ENCODE peak calls at places on chromosomes 16 and 17, in five cellular contexts. A is activated CD4-positive, alpha-beta T cell treated with anti-CD3 and anti-CD28 coated beads for 1 hour; C is NCI-H1092 treated with DMSO at 0.1 percent for 48 hours; B is stimulated activated naive B cell treated with anti-CD40 and anti-IgM and Interleukin-4, amounts not matched to agents 10 μg/mL and 1 μg/mL and 100 μg/mL, for 72 hours; Q is CD4-positive, CD25-positive, alpha-beta regulatory T cell. P is an unnamed sample.

GRCh38 chr17:43779145-43780125 is 658 bp upstream of the DUSP3 start:
- DNase-seq in B (no peak), A (no peak), C (peak; percentile 49), Q (no peak), P (no peak)

GRCh38 chr17:50931003-50931878 is 65.1 kb upstream of the TOB1 start:
- DNase-seq in C (peak; percentile 81), A (no peak), B (no peak), Q (peak; percentile 63), P (peak; percentile 57)

GRCh38 chr17:63997341-63998048 is 656 bp upstream of the PRR29 start:
- DNase-seq in B (no peak), A (no peak), Q (no peak), C (no peak), P (no peak)

GRCh38 chr16:23514381-23515152 is 4.3 kb upstream of the GGA2 start:
- DNase-seq in C (no peak), A (no peak), B (no peak), Q (peak; percentile 82), P (peak; percentile 79)

GRCh38 chr17:13346592-13346991 is 255.1 kb downstream of the HS3ST3A1 start:
- DNase-seq in B (no peak), A (no peak), Q (no peak), C (no peak), P (no peak)

GRCh38 chr17:31466096-31466495 is 74.6 kb downstream of the RAB11FIP4 start:
- DNase-seq in C (no peak), A (no peak), Q (no peak), B (no peak), P (no peak)

GRCh38 chr16:11752856-11753255 is 10.2 kb upstream of the TXNDC11 start:
- DNase-seq in B (no peak), A (no peak), C (peak; percentile 6), Q (no peak), P (no peak)

GRCh38 chr16:66844342-66845079 is at the start of gene CA7:
- DNase-seq in A (no peak), C (no peak), B (no peak), Q (no peak), P (no peak)

GRCh38 chr17:48915459-48916282 is 7.5 kb downstream of the UBE2Z start:
- DNase-seq in A (no peak), C (no peak), Q (peak; percentile 66), B (peak; percentile 64), P (peak; percentile 19)

GRCh38 chr16:78791011-78791410 is 691.6 kb downstream of the WWOX start:
- DNase-seq in A (no peak), C (no peak), Q (no peak), B (no peak), P (no peak)

GRCh38 chr16:86669937-86670772 is 91.8 kb downstream of the FOXL1 start:
- DNase-seq in C (no peak), Q (no peak), A (no peak), B (no peak), P (no peak)

GRCh38 chr16:69115361-69115760 is 9.9 kb downstream of the HAS3 start:
- DNase-seq in A (no peak), C (no peak), B (no peak), Q (no peak), P (no peak)

GRCh38 chr17:45425125-45425983 is 7.3 kb downstream of the ARHGAP27 start:
- DNase-seq in Q (no peak), B (no peak), C (no peak), A (no peak), P (no peak)

GRCh38 chr17:76088868-76089576 is 10.0 kb downstream of the ZACN start:
- DNase-seq in A (no peak), Q (no peak), B (no peak), C (no peak), P (no peak)

GRCh38 chr17:4980644-4981216 is 6.7 kb downstream of the CAMTA2 start:
- DNase-seq in B (no peak), C (peak; percentile 1), Q (peak; percentile 84), A (no peak), P (peak; percentile 54)

GRCh38 chr16:53743149-53743566 is 39.2 kb downstream of the FTO start:
- DNase-seq in A (no peak), Q (peak; percentile 47), B (no peak), C (no peak), P (no peak)

GRCh38 chr16:68823401-68823800 is 19.9 kb upstream of the TANGO6 start:
- DNase-seq in C (no peak), B (no peak), Q (no peak), A (no peak), P (no peak)

GRCh38 chr16:813204-813915 is 12.8 kb upstream of the GNG13 start:
- DNase-seq in A (peak; percentile 33), B (no peak), C (no peak), Q (peak; percentile 30), P (peak; percentile 27)

GRCh38 chr17:75769536-75769935 is 4.5 kb upstream of the GALK1 start:
- DNase-seq in B (no peak), C (no peak), A (no peak), Q (no peak), P (no peak)

GRCh38 chr16:35906440-35906839 is 2447.0 kb downstream of the TP53TG3F start:
- DNase-seq in A (no peak), C (no peak), Q (no peak), B (no peak), P (no peak)

GRCh38 chr16:86882586-86883280 is 304.4 kb downstream of the FOXL1 start:
- DNase-seq in B (no peak), Q (no peak), C (no peak), A (no peak), P (no peak)

GRCh38 chr16:21611546-21612384 is 12.4 kb downstream of the METTL9 start:
- DNase-seq in B (no peak), A (no peak), C (no peak), Q (peak; percentile 93), P (no peak)

GRCh38 chr16:68076560-68076959 is 8.6 kb upstream of the NFATC3 start:
- DNase-seq in Q (no peak), A (no peak), B (no peak), C (no peak), P (no peak)

GRCh38 chr17:58330997-58331814 is 2.6 kb upstream of the TSPOAP1 start:
- DNase-seq in Q (peak; percentile 91), B (peak; percentile 65), C (no peak), A (peak; percentile 70), P (peak; percentile 59)

GRCh38 chr16:53433930-53434435 is 288 bp upstream of the RBL2 start:
- DNase-seq in Q (no peak), B (no peak), C (no peak), A (no peak), P (no peak)

GRCh38 chr17:38453951-38454421 is 25.7 kb downstream of the ARHGAP23 start:
- DNase-seq in C (no peak), B (no peak), Q (no peak), A (no peak), P (no peak)